ENCODE peak calls at places on chromosomes 11 and 22, in six cellular contexts. M is GM23248, N is AG04449, F is left lung, Y is A549, R is HL-60. D is an unnamed sample.

GRCh38 chr11:111938687-111939160 is 1.6 kb downstream of the DIXDC1 start:
- DNase-seq in F (no peak), R (peak), N (no peak), Y (no peak), M (peak), D (peak)

GRCh38 chr22:31561238-31561887 is 65.0 kb downstream of the SFI1 start:
- DNase-seq in Y (peak), M (peak), R (peak), N (no peak), F (peak), D (peak)

GRCh38 chr11:57368106-57368826 is 12.7 kb downstream of the PRG3 start:
- DNase-seq in F (peak), N (no peak), M (no peak), Y (no peak), R (peak), D (no peak)

GRCh38 chr11:13046626-13047570 is 37.8 kb downstream of the RASSF10 start:
- DNase-seq in R (no peak), N (no peak), M (no peak), Y (no peak), F (no peak), D (no peak)

GRCh38 chr11:128324051-128324481 is 263.3 kb downstream of the ETS1 start:
- DNase-seq in R (no peak), F (no peak), N (no peak), Y (no peak), M (no peak), D (no peak)

GRCh38 chr22:49079027-49079725 is 748.5 kb downstream of the BRD1 start:
- DNase-seq in M (no peak), Y (no peak), N (no peak), F (no peak), R (no peak), D (no peak)

GRCh38 chr11:27234043-27234668 is 128.9 kb downstream of the CCDC34 start:
- DNase-seq in M (peak), F (no peak), Y (peak), N (peak), R (no peak), D (peak)

GRCh38 chr11:110134120-110134519 is 40.9 kb downstream of the ZC3H12C start:
- DNase-seq in N (no peak), F (no peak), R (no peak), Y (no peak), M (no peak), D (no peak)

GRCh38 chr11:2987881-2988280 is 4.2 kb downstream of the NAP1L4 start:
- DNase-seq in M (peak), R (no peak), F (no peak), Y (no peak), N (no peak), D (no peak)

GRCh38 chr22:46578824-46579561 is 41.2 kb upstream of the GRAMD4 start:
- DNase-seq in Y (no peak), F (peak), R (no peak), M (peak), N (no peak), D (no peak)

GRCh38 chr11:41659990-41660389 is 200.5 kb upstream of the LRRC4C start:
- DNase-seq in F (no peak), R (no peak), Y (no peak), N (no peak), M (no peak), D (no peak)

GRCh38 chr11:69018924-69019323 is 5.9 kb upstream of the MRGPRF start:
- DNase-seq in M (peak), Y (no peak), F (no peak), R (no peak), N (peak), D (no peak)

GRCh38 chr22:24315367-24315781 is 44.7 kb downstream of the SPECC1L start:
- DNase-seq in F (no peak), M (no peak), Y (no peak), R (no peak), N (no peak), D (no peak)

GRCh38 chr11:60169264-60169915 is 13.5 kb downstream of the MS4A6A start:
- DNase-seq in M (peak), F (no peak), Y (peak), R (no peak), N (no peak), D (no peak)

GRCh38 chr11:119704849-119705248 is 24.2 kb downstream of the NECTIN1 start:
- DNase-seq in R (no peak), M (no peak), Y (no peak), N (no peak), F (no peak), D (no peak)

GRCh38 chr22:44895296-44896055 is 114.3 kb downstream of the PHF21B start:
- DNase-seq in N (no peak), F (no peak), Y (no peak), M (no peak), R (no peak), D (no peak)

GRCh38 chr11:63020671-63021255 is 5.1 kb upstream of the SLC22A8 start:
- DNase-seq in M (no peak), N (no peak), F (no peak), Y (peak), R (no peak), D (no peak)

GRCh38 chr22:46576556-46577351 is 39.3 kb upstream of the CELSR1 start:
- DNase-seq in Y (no peak), N (no peak), R (no peak), F (peak), M (peak), D (no peak)

GRCh38 chr11:47270331-47271271 is 668 bp downstream of the MADD start:
- DNase-seq in F (no peak), N (no peak), Y (peak), R (peak), M (peak), D (no peak)

GRCh38 chr11:119472856-119473222 is 49.9 kb upstream of the THY1 start:
- DNase-seq in M (no peak), N (no peak), F (no peak), Y (no peak), R (no peak), D (no peak)

GRCh38 chr22:50190182-50190951 is 4.7 kb downstream of the TRABD start:
- DNase-seq in M (peak), R (peak), F (peak), N (no peak), Y (peak), D (no peak)

GRCh38 chr11:59556883-59557205 is 45.5 kb downstream of the OR4D9 start:
- DNase-seq in M (peak), F (no peak), N (no peak), R (peak), Y (peak), D (peak)

GRCh38 chr11:19810852-19811251 is 98.2 kb downstream of the NAV2 start:
- DNase-seq in Y (no peak), R (no peak), N (no peak), M (peak), F (no peak), D (no peak)

DNA sequence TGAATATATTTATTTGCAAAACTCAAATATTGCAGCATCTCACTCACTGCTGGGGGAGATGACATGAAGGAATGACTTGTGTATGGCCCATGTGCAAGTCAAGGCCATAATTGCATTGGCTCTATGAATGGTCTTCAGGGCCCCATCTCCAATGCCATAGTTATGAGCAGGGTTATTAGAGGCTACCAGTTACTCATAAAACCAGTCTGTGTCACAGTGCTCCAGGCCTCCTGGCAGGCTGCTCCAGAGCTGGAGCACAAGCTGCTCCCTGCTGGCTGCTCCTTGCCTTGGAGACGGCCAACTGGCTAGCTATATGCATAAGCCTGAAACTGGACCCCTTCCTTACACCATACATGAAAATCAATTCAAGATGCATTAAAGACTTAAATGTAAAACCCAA is 145.7 kb downstream of the TRPC6 start:
- DNase-seq in F (no peak), Y (no peak), N (no peak), R (no peak), M (peak), D (no peak)
- H3K4me3 ChIP-seq in F (no peak), Y (no peak), N (no peak), R (no peak), M (no peak), D (no peak)

DNA sequence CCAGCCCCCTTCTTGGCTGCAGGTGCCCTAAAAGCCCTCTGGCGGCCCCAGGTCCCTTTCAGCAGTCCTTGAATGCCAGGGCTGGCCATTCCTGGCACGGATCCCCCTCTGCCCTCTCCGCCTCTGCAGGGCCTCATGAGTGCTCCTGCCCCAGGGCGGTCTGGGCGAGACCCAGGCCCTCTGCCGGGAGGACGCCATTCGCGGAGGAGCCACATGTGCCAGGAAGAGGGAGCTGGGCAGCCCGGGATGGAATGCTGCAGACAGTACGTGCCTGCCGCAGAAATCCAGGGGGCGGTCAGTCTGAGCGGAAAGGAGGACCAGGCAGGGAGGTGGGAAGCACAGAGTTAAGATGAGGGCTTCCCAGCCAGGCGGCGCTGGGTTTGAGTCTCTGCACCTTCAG is 2.8 kb downstream of the CABP7 start:
- DNase-seq in N (no peak), R (no peak), F (no peak), M (no peak), Y (no peak), D (no peak)
- H3K4me3 ChIP-seq in N (no peak), R (no peak), F (no peak), M (no peak), Y (no peak), D (no peak)

GRCh38 chr11:86535773-86536172 is 136.6 kb downstream of the ME3 start:
- DNase-seq in Y (no peak), N (no peak), R (no peak), F (no peak), M (no peak), D (no peak)

GRCh38 chr11:86537541-86538222 is 134.7 kb downstream of the ME3 start:
- DNase-seq in N (no peak), Y (peak), F (no peak), M (no peak), R (no peak), D (no peak)

GRCh38 chr11:86538223-86538548 is 134.2 kb downstream of the ME3 start:
- DNase-seq in M (no peak), F (no peak), Y (no peak), N (no peak), R (no peak), D (no peak)
- H3K4me3 ChIP-seq in M (no peak), F (no peak), Y (no peak), N (no peak), R (no peak), D (no peak)

DNA sequence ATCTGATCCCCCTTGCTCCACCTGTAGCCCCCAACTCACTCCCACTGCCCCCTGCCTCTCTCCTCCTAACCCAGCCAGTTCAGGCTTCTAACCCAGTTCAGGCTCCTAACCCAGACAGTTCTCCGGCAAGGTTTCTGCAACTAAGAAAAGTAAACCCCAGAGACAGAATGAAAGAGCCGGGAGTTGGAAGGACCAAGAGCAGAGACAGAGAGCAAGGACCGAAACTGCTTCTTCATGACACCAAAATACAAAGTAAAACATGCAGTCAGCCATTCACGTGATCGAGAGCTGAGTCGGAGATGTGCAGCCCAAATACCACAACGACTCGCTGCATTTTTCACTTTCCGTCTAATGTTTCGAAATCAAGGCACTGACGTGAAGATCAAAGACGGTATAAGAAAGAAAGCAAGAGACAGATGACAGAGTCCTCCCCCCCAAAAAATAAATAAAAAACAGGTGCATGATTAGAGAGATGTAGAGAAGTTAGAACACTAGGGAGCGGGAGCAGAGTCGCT is 844 bp downstream of the IL10RA start:
- DNase-seq in Y (no peak), R (peak), N (no peak), F (no peak), M (peak), D (no peak)
- H3K4me3 ChIP-seq in Y (no peak), R (peak), N (no peak), F (peak), M (no peak), D (no peak)

DNA sequence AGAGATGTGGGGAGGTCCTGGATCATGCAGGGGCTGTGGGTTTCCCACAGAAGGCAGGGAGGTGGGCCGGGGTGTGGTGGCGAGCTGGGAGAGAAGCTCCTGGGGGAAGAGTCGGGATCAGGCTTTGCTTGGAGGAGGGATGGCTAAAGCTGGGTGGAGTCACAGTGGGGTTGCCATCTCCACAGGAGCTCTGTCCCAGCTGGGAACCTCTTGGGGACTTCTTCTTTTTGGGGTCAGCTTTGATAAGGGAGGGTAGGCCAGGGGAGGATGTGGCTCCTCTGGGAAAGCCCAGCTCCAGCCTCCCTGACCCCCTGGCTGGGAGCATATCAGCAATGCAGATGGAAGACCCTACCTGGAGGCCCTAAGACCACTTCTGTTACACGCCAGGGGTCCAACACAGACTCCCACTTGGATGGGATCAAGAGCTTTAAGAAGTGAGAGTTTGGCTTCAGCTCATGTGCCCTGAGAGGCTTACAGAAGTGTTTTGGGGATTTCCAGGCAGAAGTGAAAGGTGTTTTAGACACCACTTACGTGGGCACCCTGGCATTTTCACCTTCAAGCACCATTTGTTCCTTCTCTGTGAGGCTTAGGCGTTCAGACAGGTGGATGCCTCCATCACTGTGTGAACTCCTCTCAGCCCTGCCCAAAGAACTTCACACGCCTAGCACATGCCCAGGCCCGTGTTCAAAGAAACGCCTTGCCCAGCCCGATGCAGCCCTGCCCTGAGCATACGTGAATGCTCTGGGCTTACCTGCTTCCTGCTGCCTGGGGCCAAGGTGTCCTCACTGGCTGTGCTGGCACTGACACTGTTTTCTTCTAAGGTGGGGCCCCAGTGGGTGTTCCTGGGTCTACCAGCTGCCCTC is 33.7 kb downstream of the AMPD3 start:
- DNase-seq in F (no peak), R (no peak), M (no peak), N (no peak), Y (no peak), D (no peak)
- H3K4me3 ChIP-seq in F (no peak), R (no peak), M (no peak), N (no peak), Y (no peak), D (no peak)

DNA sequence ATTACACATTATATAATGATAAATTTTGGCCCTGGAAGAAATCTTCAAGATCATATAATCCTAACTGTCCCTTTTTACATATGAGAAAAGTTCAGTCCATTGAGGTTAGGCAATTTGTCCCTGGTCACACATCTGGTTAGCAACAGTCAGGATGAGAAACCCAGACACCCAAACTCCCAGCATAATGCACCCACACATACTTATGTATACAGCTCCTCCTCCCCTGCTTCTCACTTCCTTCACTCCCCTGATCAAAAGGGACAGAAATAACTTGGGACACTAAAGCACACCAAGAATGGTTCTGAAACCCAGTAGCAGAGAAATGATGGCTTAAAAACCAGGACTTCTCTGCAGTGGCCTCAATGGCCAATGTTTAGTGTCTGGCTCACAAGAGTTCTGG is 11.1 kb downstream of the NUMA1 start:
- DNase-seq in F (no peak), N (no peak), R (no peak), M (peak), Y (no peak), D (no peak)
- H3K4me3 ChIP-seq in F (peak), N (peak), R (no peak), M (peak), Y (no peak), D (no peak)

GRCh38 chr11:107139396-107139795 is 121.1 kb upstream of the GUCY1A2 start:
- DNase-seq in M (no peak), N (no peak), F (no peak), R (no peak), Y (no peak), D (no peak)

GRCh38 chr11:107140988-107141387 is 122.7 kb upstream of the GUCY1A2 start:
- DNase-seq in F (no peak), R (no peak), N (no peak), M (no peak), Y (no peak), D (no peak)

DNA sequence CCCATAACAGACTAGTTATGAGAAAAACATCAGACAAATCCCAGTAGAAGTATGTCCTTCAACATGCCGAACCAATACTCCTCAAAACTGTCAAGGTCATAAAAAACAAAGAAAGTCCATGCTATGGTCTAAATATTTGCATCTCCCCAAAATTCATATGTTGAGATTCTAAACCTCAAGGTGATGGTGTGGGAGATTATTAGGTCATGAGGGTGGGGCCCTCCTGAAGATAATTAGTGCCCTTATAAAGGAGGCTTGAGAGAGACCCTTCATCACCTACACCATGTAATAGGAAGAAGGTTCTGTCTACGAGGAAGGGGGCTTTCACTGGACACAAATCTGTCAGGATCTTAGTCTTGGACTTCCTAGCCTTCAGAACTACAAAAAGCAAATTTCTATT is 118.6 kb upstream of the GUCY1A2 start:
- DNase-seq in M (no peak), N (no peak), F (no peak), Y (no peak), R (no peak), D (no peak)
- H3K4me3 ChIP-seq in M (no peak), N (no peak), F (no peak), Y (no peak), R (no peak), D (no peak)

DNA sequence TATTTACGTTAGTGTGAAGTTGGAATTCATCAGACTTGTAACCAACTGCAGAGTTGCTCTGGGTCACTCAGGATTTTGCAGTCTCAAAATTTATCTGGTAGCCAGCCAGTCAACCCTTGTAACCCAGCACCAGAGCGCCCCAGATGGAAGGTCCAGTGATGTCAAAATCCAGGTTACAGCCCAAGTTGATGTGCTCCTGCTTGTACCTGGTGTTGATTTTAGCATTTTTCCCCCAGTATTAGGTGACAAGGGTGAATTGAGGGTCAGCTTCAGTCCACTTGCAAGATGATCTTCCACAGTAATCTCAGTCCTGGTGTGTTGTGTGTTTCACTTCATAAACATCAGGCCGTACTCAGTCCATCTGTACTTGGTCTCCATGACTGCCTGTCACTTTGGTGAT is 7.5 kb downstream of the TIMM10B start:
- DNase-seq in M (no peak), F (no peak), R (no peak), Y (no peak), N (no peak), D (no peak)
- H3K4me3 ChIP-seq in M (no peak), F (no peak), R (no peak), Y (no peak), N (no peak), D (no peak)

GRCh38 chr22:38450234-38450797 is 4.7 kb downstream of the KCNJ4 start:
- DNase-seq in R (no peak), M (no peak), Y (no peak), N (no peak), F (peak), D (no peak)
- H3K4me3 ChIP-seq in R (no peak), M (no peak), Y (no peak), N (no peak), F (no peak), D (no peak)

D was measured in skeletal muscle cell.